ENCODE peak calls at places on chromosome 1, in six cellular contexts. W, F, J, S, H and N are unnamed samples.

GRCh38 chr1:45669379-45669778 is 17.0 kb downstream of the GPBP1L1 start:
- DNase-seq in W (no peak), F (no peak), J (peak), S (no peak), H (no peak), N (no peak)

GRCh38 chr1:229272164-229273158 is 1.6 kb downstream of the RAB4A start:
- DNase-seq in W (no peak), F (no peak), J (peak), S (no peak), H (no peak), N (no peak)

GRCh38 chr1:162023181-162023546 is 505 bp downstream of the OLFML2B start:
- DNase-seq in W (no peak), F (no peak), J (no peak), S (no peak), H (no peak), N (no peak)

GRCh38 chr1:119878171-119878570 is 18.1 kb downstream of the ADAM30 start:
- DNase-seq in W (no peak), F (no peak), J (no peak), S (no peak), H (no peak), N (no peak)

GRCh38 chr1:50289495-50289894 is 133.7 kb downstream of the DMRTA2 start:
- DNase-seq in W (no peak), F (no peak), J (no peak), S (no peak), H (no peak), N (no peak)

GRCh38 chr1:58047265-58047858 is 499.2 kb downstream of the OMA1 start:
- DNase-seq in W (peak), F (peak), J (peak), S (no peak), H (no peak), N (peak)

GRCh38 chr1:118122234-118123004 is 62.6 kb downstream of the SPAG17 start:
- DNase-seq in W (no peak), F (no peak), J (peak), S (no peak), H (no peak), N (no peak)

GRCh38 chr1:119724611-119725218 is 13.0 kb downstream of the PHGDH start:
- DNase-seq in W (no peak), F (no peak), J (no peak), S (no peak), H (no peak), N (no peak)

GRCh38 chr1:53584446-53585102 is 125.4 kb downstream of the DMRTB1 start:
- DNase-seq in W (no peak), F (no peak), J (no peak), S (no peak), H (no peak), N (no peak)